ENCODE peak calls at places on chromosomes 11 and 22, in six cellular contexts. J is ovary, T is stomach, M is A549, Z is H1, D is transverse colon. L is an unnamed sample.
A peak's percentile ranks its signal among the peaks of the same experiment; 100 is the strongest.

GRCh38 chr11:110479445-110480101 is 49.8 kb downstream of the FDX1 start:
- DNase-seq in J (no peak), Z (no peak), M (no peak), D (no peak), T (no peak), L (no peak)

GRCh38 chr11:72015511-72016061 is 16.9 kb downstream of the IL18BP start:
- DNase-seq in M (peak; percentile 49), Z (no peak), T (no peak), D (no peak), J (no peak), L (no peak)

GRCh38 chr11:125036933-125037332 is 26.2 kb upstream of the SLC37A2 start:
- DNase-seq in M (no peak), Z (no peak), D (no peak), J (no peak), T (no peak), L (no peak)

GRCh38 chr11:114571712-114572111 is 12.0 kb upstream of the NXPE1 start:
- DNase-seq in D (no peak), T (no peak), Z (no peak), M (no peak), J (no peak), L (no peak)

GRCh38 chr22:45006873-45007246 is 2.9 kb downstream of the PHF21B start:
- DNase-seq in J (peak; percentile 55), D (no peak), T (no peak), M (no peak), Z (no peak), L (no peak)

GRCh38 chr11:2462986-2463765 is 18.4 kb downstream of the KCNQ1 start:
- DNase-seq in M (no peak), J (no peak), D (peak; percentile 87), T (peak; percentile 96), Z (no peak), L (peak; percentile 91)

GRCh38 chr22:20114506-20115475 is 1.1 kb upstream of the RANBP1 start:
- DNase-seq in M (no peak), T (no peak), J (no peak), D (no peak), Z (no peak), L (peak; percentile 84)

GRCh38 chr11:70854891-70855556 is 397.4 kb downstream of the SHANK2 start:
- DNase-seq in J (no peak), T (no peak), M (no peak), D (no peak), Z (no peak), L (no peak)

GRCh38 chr22:25563757-25564319 is 637 bp upstream of the GRK3 start:
- DNase-seq in Z (no peak), D (peak; percentile 28), T (no peak), M (no peak), J (peak; percentile 16), L (no peak)

GRCh38 chr11:110989734-110990133 is 255.8 kb upstream of the POU2AF2 start:
- DNase-seq in D (peak; percentile 9), J (no peak), T (no peak), Z (no peak), M (no peak), L (no peak)

GRCh38 chr11:29029452-29029851 is 921.3 kb downstream of the METTL15 start:
- DNase-seq in J (no peak), T (no peak), Z (no peak), D (no peak), M (no peak), L (no peak)

GRCh38 chr22:39527481-39527961 is 5.0 kb downstream of the RPS19BP1 start:
- DNase-seq in M (no peak), Z (no peak), D (peak; percentile 76), T (peak; percentile 59), J (no peak), L (peak; percentile 79)

GRCh38 chr11:60775420-60775961 is 9.6 kb upstream of the MS4A10 start:
- DNase-seq in M (peak; percentile 88), J (peak; percentile 89), D (peak; percentile 91), T (peak; percentile 88), Z (peak; percentile 90), L (peak; percentile 76)

GRCh38 chr22:31572939-31573338 is 76.6 kb downstream of the SFI1 start:
- DNase-seq in J (no peak), M (no peak), T (no peak), D (no peak), Z (no peak), L (no peak)

GRCh38 chr11:29405305-29405704 is 611.5 kb downstream of the KCNA4 start:
- DNase-seq in D (no peak), M (no peak), T (no peak), Z (no peak), J (no peak), L (no peak)

GRCh38 chr11:116782728-116783127 is 5.1 kb downstream of the ZPR1 start:
- DNase-seq in Z (no peak), J (no peak), M (no peak), D (no peak), T (no peak), L (no peak)

GRCh38 chr11:74532496-74533246 is 39.1 kb upstream of the LIPT2 start:
- DNase-seq in D (peak; percentile 29), M (no peak), J (no peak), Z (no peak), T (no peak), L (no peak)

DNA sequence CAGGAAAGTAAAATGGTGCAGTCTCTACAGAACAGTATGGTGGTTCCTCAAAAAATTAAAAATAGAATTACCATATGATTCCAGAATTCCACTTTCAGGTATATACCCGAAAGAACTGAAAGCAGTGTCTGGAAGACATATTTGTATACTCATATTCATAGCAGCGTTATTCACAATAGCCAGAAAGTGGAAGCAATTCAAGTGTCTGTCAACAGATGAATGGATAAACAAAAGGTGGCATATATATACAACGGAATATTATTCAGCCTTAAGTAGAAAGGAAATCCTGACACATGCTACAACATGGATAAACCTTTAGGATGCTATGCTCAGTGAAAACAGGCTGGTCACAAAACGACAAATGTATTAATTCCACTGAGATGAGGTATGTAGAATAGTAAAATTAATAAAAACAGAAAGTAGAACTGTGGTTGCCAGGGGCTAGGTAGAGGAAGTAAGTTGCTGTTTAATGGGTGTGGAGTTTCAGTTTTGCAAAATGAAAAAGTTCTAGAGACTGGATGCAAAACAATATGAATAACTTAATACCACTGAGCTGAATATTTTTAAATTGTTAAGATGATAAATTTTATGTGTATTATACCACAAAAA is 14.5 kb downstream of the SAA1 start:
- DNase-seq in J (no peak), T (no peak), M (no peak), Z (no peak), D (no peak), L (no peak)
- H3K4me1 ChIP-seq in J (no peaks in the 10 kb centered on the region), T (no peaks in the 10 kb centered on the region), M (no peaks in the 10 kb centered on the region), Z (no peaks in the 10 kb centered on the region), D (no peaks in the 10 kb centered on the region), L (no peaks in the 10 kb centered on the region)

DNA sequence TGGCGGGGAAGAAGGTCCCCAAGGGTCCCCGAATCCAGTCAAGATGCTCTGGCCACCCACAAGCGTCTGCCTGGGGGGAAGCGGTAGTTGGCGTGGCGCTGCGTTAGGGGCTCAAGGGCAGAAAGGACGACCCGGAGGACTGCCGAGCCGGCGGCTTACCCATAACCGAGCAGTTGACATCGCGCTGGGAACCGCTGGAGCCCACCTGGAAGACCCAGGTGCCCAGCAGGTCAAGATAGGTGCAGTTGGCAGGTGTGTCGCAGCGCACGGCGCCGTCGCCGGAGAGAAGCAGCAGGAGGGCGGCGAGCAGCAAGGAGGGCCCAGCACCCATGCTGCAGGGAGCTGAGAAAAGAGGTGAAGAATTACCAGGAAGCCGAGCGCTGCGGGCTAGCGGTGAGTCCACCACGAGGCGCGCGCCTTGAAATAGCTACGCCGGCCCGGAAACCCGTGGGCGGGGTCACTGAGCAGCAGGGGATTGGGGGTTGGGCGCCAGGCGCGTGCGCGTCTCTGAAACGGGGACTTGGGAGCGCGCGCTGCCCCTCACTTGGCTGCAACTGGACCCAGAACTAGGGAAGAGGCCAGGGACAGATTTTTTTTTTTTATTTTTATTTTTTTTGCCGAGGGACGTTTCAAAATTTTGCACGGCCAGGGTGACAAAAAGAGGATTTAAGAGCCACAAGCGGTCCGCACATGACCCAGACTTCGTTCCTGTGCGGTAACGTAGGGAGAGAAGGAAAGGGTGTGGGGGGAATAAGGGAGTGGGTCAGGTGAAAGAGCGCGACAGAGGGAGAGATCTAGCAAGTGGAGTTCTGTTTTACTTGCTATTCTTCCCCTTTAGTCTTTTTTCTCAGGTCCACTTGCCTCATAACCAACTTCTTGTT is at the start of gene CTSC:
- DNase-seq in J (peak; percentile 91), T (peak; percentile 95), M (peak; percentile 87), D (peak; percentile 96), Z (peak; percentile 60), L (peak; percentile 97)
- TF ChIP-seq EP300 in J (no peak), T (no peak), M (no peak), D (no peak), Z (peak; percentile 25), L (no peak)

GRCh38 chr11:42542336-42542735 is 769.5 kb upstream of the API5 start:
- DNase-seq in D (no peak), T (no peak), M (no peak), Z (no peak), J (no peak), L (no peak)
- H3K4me1 ChIP-seq in D (no peaks in the 10 kb centered on the region), T (no peaks in the 10 kb centered on the region), M (no peaks in the 10 kb centered on the region), Z (no peaks in the 10 kb centered on the region), J (no peaks in the 10 kb centered on the region), L (no peaks in the 10 kb centered on the region)

DNA sequence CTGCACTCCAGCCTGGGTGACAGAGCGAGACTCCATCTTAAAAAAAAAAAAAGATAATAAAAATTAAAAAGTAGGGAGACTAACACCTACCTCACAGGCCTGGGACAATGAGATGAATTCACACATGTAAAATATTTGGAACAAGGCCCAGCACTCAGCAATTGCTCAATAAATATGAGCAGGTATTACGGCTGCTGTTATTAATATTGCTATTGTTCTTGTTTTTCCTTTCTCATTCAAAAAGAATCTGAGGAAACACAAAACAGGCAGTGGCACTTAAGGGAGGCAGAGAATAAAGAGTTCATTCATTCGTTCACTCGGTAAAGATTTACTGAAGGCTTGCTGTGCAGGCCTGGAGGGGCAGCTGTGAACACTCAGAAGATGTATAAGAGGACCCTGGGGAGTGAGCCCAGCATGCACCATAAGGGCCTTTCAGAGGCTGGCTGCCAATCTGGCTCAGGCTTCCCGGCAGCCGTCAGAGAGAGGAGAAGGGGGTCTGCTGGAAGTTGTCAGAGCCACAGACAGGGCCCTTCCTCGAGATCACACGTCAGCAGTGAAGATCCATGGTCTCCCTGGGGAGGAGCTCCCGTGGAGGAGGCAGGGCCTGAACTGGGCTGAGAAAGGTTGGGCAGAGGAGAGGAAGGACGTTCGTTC is 51.6 kb upstream of the TCF20 start:
- DNase-seq in J (no peak), Z (no peak), T (no peak), M (no peak), D (peak; percentile 27), L (no peak)
- TF ChIP-seq EP300 in J (no peak), Z (no peak), T (no peak), M (no peak), D (no peak), L (no peak)

GRCh38 chr11:86803641-86804040 is 3.3 kb downstream of the PRSS23 start:
- DNase-seq in D (no peak), J (no peak), Z (no peak), T (no peak), M (no peak), L (no peak)

GRCh38 chr11:86802146-86802545 is 1.8 kb downstream of the PRSS23 start:
- DNase-seq in J (no peak), D (no peak), M (no peak), Z (no peak), T (no peak), L (no peak)

GRCh38 chr11:86800956-86801264 is 568 bp downstream of the PRSS23 start:
- DNase-seq in D (no peak), Z (no peak), J (no peak), M (no peak), T (no peak), L (no peak)

GRCh38 chr11:86803136-86803535 is 2.8 kb downstream of the PRSS23 start:
- DNase-seq in J (no peak), T (no peak), M (no peak), Z (no peak), D (no peak), L (no peak)

GRCh38 chr11:86802601-86803051 is 2.3 kb downstream of the PRSS23 start:
- DNase-seq in J (no peak), D (no peak), T (no peak), Z (no peak), M (peak; percentile 84), L (no peak)
- H3K4me1 ChIP-seq in J (peaks cover 7% of the 10 kb centered on the region), D (peaks cover 16% of the 10 kb centered on the region), T (peaks cover 67% of the 10 kb centered on the region), Z (no peaks in the 10 kb centered on the region), M (peaks cover 65% of the 10 kb centered on the region), L (peaks cover 22% of the 10 kb centered on the region)

L was measured in upper lobe of left lung.